ENCODE peak calls at places on chromosomes 5 and 9, in seven cellular contexts. B is neuronal stem cell; P is AG10803; C is activated naive CD4-positive, alpha-beta T cell treated with Interleukin-2 at 50 U/mL for 16 hours; N is CD4-positive, alpha-beta T cell; J is activated T-cell treated with anti-CD3 and anti-CD28 coated beads for 1 hour; F is PC-3. K is an unnamed sample.

GRCh38 chr5:138457532-138458275 is 7.6 kb upstream of the EGR1 start:
- DNase-seq in B (no peak), P (no peak), C (no peak), N (no peak), J (no peak), F (no peak), K (no peak)

GRCh38 chr5:111143910-111144309 is 51.8 kb downstream of the WDR36 start:
- DNase-seq in B (no peak), P (peak), C (no peak), N (no peak), J (no peak), F (peak), K (no peak)

GRCh38 chr5:143889986-143890385 is 78.0 kb downstream of the HMHB1 start:
- DNase-seq in B (no peak), P (peak), C (no peak), N (no peak), J (no peak), F (no peak), K (no peak)

GRCh38 chr5:72187388-72188070 is 80.3 kb downstream of the MAP1B start:
- DNase-seq in B (no peak), P (peak), C (no peak), N (no peak), J (no peak), F (no peak), K (no peak)

GRCh38 chr5:75707911-75708509 is 9.2 kb downstream of the POC5 start:
- DNase-seq in B (no peak), P (no peak), C (no peak), N (no peak), J (no peak), F (peak), K (no peak)

GRCh38 chr9:130528674-130529073 is 50.7 kb upstream of the FUBP3 start:
- DNase-seq in B (no peak), P (no peak), C (no peak), N (no peak), J (no peak), F (no peak), K (no peak)

GRCh38 chr5:12246016-12246415 is 341.8 kb upstream of the CTNND2 start:
- DNase-seq in B (no peak), P (no peak), C (no peak), N (no peak), J (no peak), F (peak), K (no peak)

GRCh38 chr5:174843263-174844250 is 119.2 kb downstream of the MSX2 start:
- DNase-seq in B (no peak), P (peak), C (no peak), N (no peak), J (no peak), F (no peak), K (no peak)

GRCh38 chr5:4098226-4098625 is 502.6 kb downstream of the IRX1 start:
- DNase-seq in B (no peak), P (no peak), C (no peak), N (no peak), J (no peak), F (no peak), K (no peak)

GRCh38 chr5:151319334-151319733 is 15.8 kb upstream of the SLC36A3 start:
- DNase-seq in B (no peak), P (peak), C (no peak), N (no peak), J (no peak), F (peak), K (peak)

GRCh38 chr5:118115791-118116190 is 872.6 kb downstream of the DTWD2 start:
- DNase-seq in B (no peak), P (peak), C (no peak), N (no peak), J (no peak), F (peak), K (no peak)

GRCh38 chr5:53926026-53926425 is 365.6 kb downstream of the NDUFS4 start:
- DNase-seq in B (no peak), P (no peak), C (no peak), N (no peak), J (no peak), F (no peak), K (no peak)

K was measured in GM13976.